ENCODE peak calls at places on chromosomes 5 and 9, in four cellular contexts. One of them, this sample, is unnamed.

GRCh38 chr5:138492552-138493045 is 27.3 kb downstream of the EGR1 start:
- DNase-seq in A549: no peak
- DNase-seq in K562: no peak
- DNase-seq in HepG2: no peak
- DNase-seq in this sample: no peak

GRCh38 chr9:89956907-89957306 is 352.1 kb downstream of the GADD45G start:
- DNase-seq in HepG2: no peak
- DNase-seq in A549: no peak
- DNase-seq in K562: no peak
- DNase-seq in this sample: no peak

GRCh38 chr9:121567142-121568100 is 67.8 kb upstream of the GGTA1 start:
- DNase-seq in K562: no peak
- DNase-seq in A549: no peak
- DNase-seq in HepG2: no peak
- DNase-seq in this sample: no peak

GRCh38 chr5:120531215-120531614 is 67.1 kb downstream of the PRR16 start:
- DNase-seq in K562: no peak
- DNase-seq in HepG2: no peak
- DNase-seq in A549: no peak
- DNase-seq in this sample: no peak

GRCh38 chr5:55406292-55406691 is 98.5 kb downstream of the MTREX start:
- DNase-seq in A549: no peak
- DNase-seq in HepG2: no peak
- DNase-seq in K562: no peak
- DNase-seq in this sample: no peak

GRCh38 chr9:105232207-105232606 is 12.2 kb upstream of the SLC44A1 start:
- DNase-seq in K562: no peak
- DNase-seq in A549: no peak
- DNase-seq in HepG2: no peak
- DNase-seq in this sample: no peak

GRCh38 chr5:44935262-44935661 is 126.5 kb downstream of the MRPS30 start:
- DNase-seq in A549: no peak
- DNase-seq in HepG2: no peak
- DNase-seq in K562: no peak
- DNase-seq in this sample: peak

GRCh38 chr5:150192462-150192861 is 2.6 kb downstream of the SLC6A7 start:
- DNase-seq in HepG2: no peak
- DNase-seq in K562: no peak
- DNase-seq in A549: no peak
- DNase-seq in this sample: no peak

GRCh38 chr5:124744170-124744911 is 2.1 kb downstream of the ZNF608 start:
- DNase-seq in K562: no peak
- DNase-seq in HepG2: no peak
- DNase-seq in A549: no peak
- DNase-seq in this sample: no peak

GRCh38 chr5:139431706-139432105 is 7.6 kb downstream of the DNAJC18 start:
- DNase-seq in HepG2: no peak
- DNase-seq in A549: no peak
- DNase-seq in K562: no peak
- DNase-seq in this sample: no peak

GRCh38 chr5:67215592-67216471 is 19.2 kb upstream of the CD180 start:
- DNase-seq in K562: no peak
- DNase-seq in A549: no peak
- DNase-seq in HepG2: peak
- DNase-seq in this sample: no peak

GRCh38 chr9:115262477-115262876 is 144.5 kb upstream of the TNC start:
- DNase-seq in HepG2: peak
- DNase-seq in A549: peak
- DNase-seq in K562: no peak
- DNase-seq in this sample: peak

GRCh38 chr9:80650964-80651555 is 1038.3 kb downstream of the TLE1 start:
- DNase-seq in K562: no peak
- DNase-seq in A549: no peak
- DNase-seq in HepG2: no peak
- DNase-seq in this sample: no peak

GRCh38 chr5:4563400-4563799 is 576.7 kb upstream of the ADAMTS16 start:
- DNase-seq in K562: no peak
- DNase-seq in A549: no peak
- DNase-seq in HepG2: no peak
- DNase-seq in this sample: no peak

GRCh38 chr5:168047043-168047668 is 244.3 kb upstream of the WWC1 start:
- DNase-seq in K562: no peak
- DNase-seq in A549: peak
- DNase-seq in HepG2: peak
- DNase-seq in this sample: peak

GRCh38 chr9:126516936-126517750 is 96.6 kb upstream of the LMX1B start:
- DNase-seq in K562: no peak
- DNase-seq in HepG2: peak
- DNase-seq in A549: peak
- DNase-seq in this sample: peak

GRCh38 chr9:89226076-89226475 is 47.5 kb upstream of the SHC3 start:
- DNase-seq in K562: no peak
- DNase-seq in A549: no peak
- DNase-seq in HepG2: no peak
- DNase-seq in this sample: no peak

GRCh38 chr9:87070331-87070730 is 123.0 kb upstream of the GAS1 start:
- DNase-seq in A549: no peak
- DNase-seq in HepG2: no peak
- DNase-seq in K562: no peak
- DNase-seq in this sample: no peak

GRCh38 chr5:176687881-176688280 is 40.6 kb downstream of the TSPAN17 start:
- DNase-seq in HepG2: no peak
- DNase-seq in A549: no peak
- DNase-seq in K562: no peak
- DNase-seq in this sample: no peak

GRCh38 chr5:121108725-121109124 is 644.6 kb downstream of the PRR16 start:
- DNase-seq in A549: no peak
- DNase-seq in K562: peak
- DNase-seq in HepG2: no peak
- DNase-seq in this sample: no peak

GRCh38 chr5:68149189-68149588 is 66.4 kb upstream of the PIK3R1 start:
- DNase-seq in K562: no peak
- DNase-seq in HepG2: no peak
- DNase-seq in A549: no peak
- DNase-seq in this sample: no peak

GRCh38 chr9:111559000-111559610 is 34.1 kb downstream of the ZNF483 start:
- DNase-seq in HepG2: no peak
- DNase-seq in A549: no peak
- DNase-seq in K562: no peak
- DNase-seq in this sample: no peak

GRCh38 chr5:155017610-155018009 is 4.1 kb downstream of the KIF4B start:
- DNase-seq in A549: no peak
- DNase-seq in K562: no peak
- DNase-seq in HepG2: no peak
- DNase-seq in this sample: no peak

DNA sequence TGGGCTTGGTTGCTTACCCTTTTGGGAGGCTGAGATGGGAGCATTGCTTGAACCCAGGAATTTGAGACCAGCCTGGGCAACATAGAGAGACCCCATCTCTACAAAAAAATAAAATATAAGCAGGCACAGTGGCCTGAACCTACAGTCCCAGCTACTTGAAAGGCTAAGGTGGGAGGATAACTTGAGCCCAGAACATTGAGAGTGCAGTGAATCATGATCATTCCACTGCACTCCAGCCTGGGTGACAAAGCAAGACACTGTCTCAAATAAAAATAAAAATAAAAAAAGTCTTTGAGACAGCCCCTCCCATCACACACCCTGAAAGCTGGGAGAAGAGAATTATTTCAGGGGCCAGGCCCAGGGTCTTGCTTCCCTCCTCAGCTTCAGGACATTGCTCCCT is 251.8 kb downstream of the BRINP1 start:
- DNase-seq in K562: no peak
- DNase-seq in HepG2: no peak
- DNase-seq in A549: no peak
- DNase-seq in this sample: no peak
- TF ChIP-seq CEBPB in K562: no peak
- TF ChIP-seq CEBPB in HepG2: no peak
- TF ChIP-seq CEBPB in A549: no peak
- TF ChIP-seq CEBPB in this sample: no peak

DNA sequence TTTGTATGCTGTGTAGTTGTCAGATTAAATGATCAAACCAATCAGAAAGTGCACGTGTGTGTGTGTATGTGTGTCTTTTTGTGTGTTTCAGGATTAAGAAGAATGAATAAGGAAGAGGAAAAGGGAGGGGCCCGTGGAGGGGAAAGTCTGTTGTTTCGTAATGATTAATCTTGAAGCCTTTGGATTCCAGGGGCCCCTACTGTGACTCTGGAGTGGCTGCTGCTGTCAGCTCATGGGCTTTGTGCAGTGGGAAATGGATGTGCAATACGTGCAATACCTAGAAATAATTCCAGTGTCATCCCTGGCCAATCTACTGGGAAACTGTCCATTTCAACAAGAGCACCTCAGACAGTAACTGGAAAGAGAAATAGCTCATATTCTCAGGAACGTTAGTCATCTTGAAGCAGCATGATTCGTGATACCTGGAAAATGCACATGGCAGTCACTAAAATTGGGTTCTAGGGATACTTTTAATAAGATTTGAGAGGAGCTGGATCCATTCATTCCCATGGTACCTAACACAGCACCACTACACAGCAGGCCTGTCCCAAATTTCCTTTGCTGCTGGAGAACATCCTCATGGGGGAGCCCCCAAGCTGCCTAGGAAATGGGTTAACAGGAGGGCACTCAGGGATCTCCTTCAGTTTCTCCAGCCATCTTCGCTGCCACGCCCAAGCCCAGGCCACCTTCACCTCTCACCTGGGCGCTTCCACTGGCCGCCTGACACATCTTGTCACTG is 186.3 kb downstream of the NR3C1 start:
- DNase-seq in K562: no peak
- DNase-seq in A549: no peak
- DNase-seq in HepG2: peak
- DNase-seq in this sample: no peak
- TF ChIP-seq CEBPB in K562: peak
- TF ChIP-seq CEBPB in A549: no peak
- TF ChIP-seq CEBPB in HepG2: peak
- TF ChIP-seq CEBPB in this sample: no peak

DNA sequence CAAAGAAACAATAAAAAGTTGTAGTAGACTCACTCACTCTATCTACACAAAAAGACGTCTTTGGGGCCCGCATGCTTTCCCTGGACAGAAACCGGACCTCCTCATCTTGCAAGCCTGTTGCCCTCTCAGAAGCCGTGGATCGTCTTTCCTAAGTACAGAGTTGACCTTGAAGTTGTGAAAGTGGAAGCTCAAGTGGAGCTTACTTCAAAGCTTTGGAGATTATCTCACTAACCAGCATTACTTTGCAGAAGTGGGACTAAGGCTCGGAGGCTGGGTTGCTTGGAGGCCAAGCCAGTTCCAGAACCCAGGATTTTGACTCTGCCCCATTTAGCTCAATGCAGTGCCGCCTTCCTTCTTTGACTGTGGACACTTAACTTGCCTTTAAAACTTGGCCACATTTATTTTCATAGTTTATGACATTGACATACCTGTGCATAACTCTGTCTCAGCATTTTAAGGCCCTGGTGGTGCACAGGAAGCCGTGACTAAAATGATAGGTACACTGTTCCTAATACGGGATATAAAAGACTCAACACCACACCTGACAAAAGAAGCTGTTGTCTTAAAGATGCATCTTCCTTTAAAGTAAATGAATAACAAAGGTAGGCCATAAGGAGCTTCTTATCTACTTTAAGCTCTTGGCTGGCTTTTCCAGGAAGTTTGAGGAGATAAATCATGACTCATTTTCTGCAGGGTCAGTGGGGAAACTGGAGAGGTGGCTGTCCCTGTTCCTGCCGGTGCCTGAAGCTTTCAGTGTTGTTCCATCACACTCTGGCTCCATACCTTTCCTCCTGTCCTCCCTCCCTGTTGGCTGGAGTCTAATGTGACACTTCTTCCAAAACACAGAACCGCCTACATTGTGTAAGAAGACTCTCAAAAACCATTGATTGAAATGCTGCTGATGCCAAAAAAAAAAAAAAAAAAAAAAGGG is 10.7 kb downstream of the SLC25A25 start:
- DNase-seq in A549: peak
- DNase-seq in HepG2: no peak
- DNase-seq in K562: peak
- DNase-seq in this sample: peak
- TF ChIP-seq CEBPB in A549: no peak
- TF ChIP-seq CEBPB in HepG2: no peak
- TF ChIP-seq CEBPB in K562: peak
- TF ChIP-seq CEBPB in this sample: peak

GRCh38 chr9:129140397-129141065 is 29.3 kb downstream of the PTPA start:
- DNase-seq in K562: peak
- DNase-seq in A549: no peak
- DNase-seq in HepG2: peak
- DNase-seq in this sample: no peak
- TF ChIP-seq CEBPB in K562: no peak
- TF ChIP-seq CEBPB in A549: no peak
- TF ChIP-seq CEBPB in HepG2: no peak
- TF ChIP-seq CEBPB in this sample: no peak